ENCODE peak calls at places on chromosome 13, in ten cellular contexts. T is nucleus accumbens, R is GM12878, K is T-helper 1 cell, V is amniotic stem cell, D is osteoblast, X is activated T-helper 1 cell treated with Interleukin-2 at 50 U/mL for 16 hours, A is heart left ventricle, Q is AG04450, L is neural progenitor cell. S is an unnamed sample.

GRCh38 chr13:44972956-44973581 is 16.2 kb downstream of the NUFIP1 start:
- DNase-seq in D (no peak), Q (no peak), V (peak), X (no peak), T (no peak), L (peak), R (no peak), K (no peak), A (no peak), S (no peak)

GRCh38 chr13:52001120-52001731 is 10.0 kb downstream of the ATP7B start:
- DNase-seq in T (no peak), R (no peak), V (no peak), X (no peak), Q (peak), A (no peak), L (peak), K (no peak), D (no peak), S (no peak)

GRCh38 chr13:35162420-35162819 is 220.3 kb downstream of the NBEA start:
- DNase-seq in R (no peak), Q (no peak), T (no peak), L (no peak), D (no peak), K (no peak), X (no peak), V (no peak), A (no peak), S (no peak)

GRCh38 chr13:111122056-111122455 is 6.9 kb downstream of the ARHGEF7 start:
- DNase-seq in R (no peak), D (no peak), T (no peak), K (no peak), X (no peak), A (no peak), L (peak), V (no peak), Q (peak), S (no peak)

GRCh38 chr13:104485571-104485970 is 1419.4 kb upstream of the SLC10A2 start:
- DNase-seq in R (no peak), D (no peak), A (no peak), Q (no peak), T (no peak), X (no peak), V (no peak), L (peak), K (no peak), S (no peak)

GRCh38 chr13:113093580-113094409 is 11.8 kb upstream of the F7 start:
- DNase-seq in L (no peak), R (no peak), X (no peak), A (peak), K (no peak), T (no peak), V (no peak), Q (no peak), D (no peak), S (no peak)

GRCh38 chr13:101545521-101545920 is 93.0 kb downstream of the ITGBL1 start:
- DNase-seq in T (no peak), L (no peak), R (no peak), A (no peak), D (no peak), K (no peak), X (no peak), Q (no peak), V (no peak), S (no peak)

GRCh38 chr13:73717632-73718031 is 416.6 kb downstream of the KLF12 start:
- DNase-seq in A (no peak), R (no peak), V (no peak), L (no peak), K (no peak), T (no peak), X (no peak), Q (no peak), D (no peak), S (no peak)

GRCh38 chr13:54890976-54891375 is 1862.4 kb downstream of the OLFM4 start:
- DNase-seq in V (no peak), A (no peak), K (no peak), Q (no peak), T (no peak), X (no peak), L (no peak), R (no peak), D (no peak), S (no peak)

GRCh38 chr13:98798849-98799645 is 46.6 kb upstream of the SLC15A1 start:
- DNase-seq in K (no peak), L (no peak), Q (no peak), X (no peak), D (peak), V (no peak), A (no peak), R (no peak), T (no peak), S (no peak)

GRCh38 chr13:104426435-104426834 is 1360.2 kb upstream of the SLC10A2 start:
- DNase-seq in Q (no peak), K (no peak), R (no peak), D (no peak), A (no peak), T (no peak), L (no peak), X (no peak), V (no peak), S (no peak)

GRCh38 chr13:23681253-23681652 is 111.0 kb downstream of the TNFRSF19 start:
- DNase-seq in T (no peak), R (no peak), K (no peak), L (no peak), Q (no peak), V (no peak), D (no peak), A (no peak), X (no peak), S (no peak)

GRCh38 chr13:69912576-69913074 is 195.0 kb upstream of the ATXN8OS start:
- DNase-seq in V (no peak), D (no peak), Q (no peak), L (no peak), X (no peak), T (no peak), R (no peak), K (no peak), A (no peak), S (no peak)

GRCh38 chr13:87122551-87122950 is 548.6 kb upstream of the SLITRK5 start:
- DNase-seq in A (no peak), Q (no peak), R (no peak), T (no peak), L (no peak), K (no peak), D (no peak), X (no peak), V (no peak), S (no peak)

GRCh38 chr13:30713133-30713532 is 22.2 kb upstream of the ALOX5AP start:
- DNase-seq in V (no peak), D (no peak), K (no peak), Q (no peak), R (no peak), T (no peak), X (no peak), L (no peak), A (peak), S (no peak)

GRCh38 chr13:108958013-108958376 is 328.6 kb downstream of the MYO16 start:
- DNase-seq in X (no peak), R (no peak), Q (no peak), D (no peak), T (no peak), K (no peak), L (no peak), V (no peak), A (no peak), S (no peak)

GRCh38 chr13:31331051-31331450 is 131.3 kb downstream of the B3GLCT start:
- DNase-seq in L (no peak), Q (no peak), T (no peak), X (no peak), V (no peak), D (no peak), A (no peak), K (no peak), R (no peak), S (no peak)

GRCh38 chr13:70339738-70340137 is 231.5 kb upstream of the KLHL1 start:
- DNase-seq in R (no peak), Q (no peak), D (no peak), L (peak), A (no peak), V (no peak), X (no peak), K (no peak), T (no peak), S (no peak)

GRCh38 chr13:24215732-24216131 is 55.2 kb downstream of the SPATA13 start:
- DNase-seq in X (no peak), V (no peak), L (peak), Q (no peak), R (no peak), A (peak), T (no peak), D (no peak), K (no peak), S (no peak)

S was measured in effector CD8-positive, alpha-beta T cell.